ENCODE peak calls at places on chromosomes 4 and X, in six cellular contexts. P is H9; X is NCI-H1417 treated with DMSO at 0.1 percent for 48 hours; J is activated CD4-positive, alpha-beta T cell treated with anti-CD3 and anti-CD28 coated beads for 1 hour; C is cardiac muscle cell; Z is stimulated activated CD8-positive, alpha-beta memory T cell treated with anti-CD3 and anti-CD28 coated beads, Interleukin-2, amount 100 ng/mL, for 1 hour. A is an unnamed sample.

GRCh38 chr4:143336828-143337599 is at the start of gene GAB1:
- DNase-seq in X (no peak), Z (no peak), P (peak), C (peak), J (no peak), A (peak)

GRCh38 chrX:38798956-38799355 is 2.3 kb upstream of the MID1IP1 start:
- DNase-seq in Z (no peak), X (no peak), J (no peak), C (peak), P (no peak), A (no peak)

GRCh38 chrX:152930516-152930915 is 32.6 kb downstream of the ZNF185 start:
- DNase-seq in J (no peak), C (no peak), P (no peak), X (no peak), Z (no peak), A (no peak)

GRCh38 chrX:111041018-111041462 is 55.0 kb upstream of the PAK3 start:
- DNase-seq in P (no peak), C (peak), J (no peak), Z (no peak), X (no peak), A (no peak)

GRCh38 chrX:108070891-108071290 is 20.5 kb downstream of the PSMD10 start:
- DNase-seq in P (no peak), J (no peak), X (no peak), Z (no peak), C (peak), A (no peak)

GRCh38 chr4:125244848-125245450 is 69.8 kb upstream of the FAT4 start:
- DNase-seq in Z (no peak), J (no peak), C (peak), P (no peak), X (no peak), A (no peak)

GRCh38 chr4:118058955-118059354 is 24.7 kb downstream of the NDST3 start:
- DNase-seq in X (no peak), J (no peak), Z (no peak), C (no peak), P (no peak), A (no peak)

GRCh38 chr4:113835005-113835404 is 73.5 kb upstream of the CAMK2D start:
- DNase-seq in X (no peak), P (no peak), Z (no peak), C (peak), J (no peak), A (no peak)

GRCh38 chr4:47013373-47013772 is 18.0 kb upstream of the GABRB1 start:
- DNase-seq in C (no peak), J (no peak), Z (no peak), P (no peak), X (no peak), A (no peak)

GRCh38 chr4:47914926-47915237 is 499 bp upstream of the NFXL1 start:
- DNase-seq in Z (no peak), P (no peak), J (no peak), C (no peak), X (no peak), A (no peak)

GRCh38 chr4:113141901-113142346 is 92.5 kb downstream of the ANK2 start:
- DNase-seq in Z (no peak), P (no peak), X (peak), C (peak), J (no peak), A (peak)

GRCh38 chr4:53551281-53551864 is 39.9 kb downstream of the LNX1 start:
- DNase-seq in Z (no peak), P (no peak), C (no peak), X (no peak), J (no peak), A (no peak)

GRCh38 chr4:163923092-163923491 is 428.6 kb downstream of the TMA16 start:
- DNase-seq in J (no peak), P (no peak), Z (no peak), C (no peak), X (no peak), A (no peak)

GRCh38 chr4:97582890-97583289 is 560.4 kb downstream of the STPG2 start:
- DNase-seq in C (peak), X (no peak), J (no peak), Z (no peak), P (no peak), A (no peak)

GRCh38 chr4:100907465-100908454 is 389.9 kb upstream of the EMCN start:
- DNase-seq in J (no peak), P (no peak), X (no peak), C (peak), Z (no peak), A (no peak)

GRCh38 chrX:11429543-11430085 is 136.4 kb downstream of the AMELX start:
- DNase-seq in X (no peak), Z (no peak), P (no peak), C (no peak), J (no peak), A (no peak)

GRCh38 chr4:106502106-106502699 is 133.6 kb upstream of the GIMD1 start:
- DNase-seq in Z (no peak), J (no peak), P (peak), X (no peak), C (peak), A (no peak)

GRCh38 chr4:47221721-47222120 is 190.4 kb downstream of the GABRB1 start:
- DNase-seq in X (no peak), C (peak), J (no peak), Z (no peak), P (no peak), A (no peak)

GRCh38 chr4:23979534-23979933 is 89.7 kb upstream of the PPARGC1A start:
- DNase-seq in Z (no peak), P (peak), C (no peak), J (no peak), X (no peak), A (peak)

GRCh38 chr4:38704755-38705154 is 40.8 kb downstream of the KLF3 start:
- DNase-seq in X (no peak), P (no peak), J (no peak), Z (no peak), C (no peak), A (no peak)

GRCh38 chr4:37830640-37831039 is 4.2 kb downstream of the PGM2 start:
- DNase-seq in C (no peak), J (no peak), P (no peak), X (no peak), Z (no peak), A (no peak)

GRCh38 chrX:136920001-136920400 is 39.5 kb upstream of the RBMX start:
- DNase-seq in X (no peak), J (no peak), C (no peak), Z (no peak), P (no peak), A (no peak)

GRCh38 chrX:38166478-38167083 is 54.1 kb downstream of the SRPX start:
- DNase-seq in Z (no peak), J (no peak), X (no peak), C (peak), P (no peak), A (peak)

GRCh38 chr4:132333723-132334045 is 815.4 kb upstream of the PCDH10 start:
- DNase-seq in Z (no peak), J (no peak), P (no peak), X (no peak), C (peak), A (no peak)

GRCh38 chr4:101981756-101982155 is 191.2 kb downstream of the BANK1 start:
- DNase-seq in C (no peak), P (no peak), X (no peak), Z (no peak), J (no peak), A (no peak)

GRCh38 chr4:83255584-83255983 is 29.0 kb downstream of the COQ2 start:
- DNase-seq in X (no peak), J (no peak), P (no peak), Z (no peak), C (peak), A (no peak)

GRCh38 chrX:152202886-152203285 is 64.5 kb upstream of the MAGEA10 start:
- DNase-seq in P (no peak), C (no peak), Z (no peak), X (no peak), J (no peak), A (no peak)

GRCh38 chrX:20309796-20310195 is 43.1 kb upstream of the RPS6KA3 start:
- DNase-seq in X (no peak), C (no peak), P (no peak), Z (no peak), J (no peak), A (no peak)

GRCh38 chr4:152709675-152710438 is 30.1 kb upstream of the TMEM154 start:
- DNase-seq in C (peak), P (no peak), X (no peak), Z (no peak), J (no peak), A (no peak)

GRCh38 chr4:184937030-184937710 is 81.1 kb upstream of the HELT start:
- DNase-seq in Z (no peak), C (no peak), P (no peak), J (no peak), X (no peak), A (no peak)

GRCh38 chr4:76993787-76994641 is 44.5 kb downstream of the SEPTIN11 start:
- DNase-seq in Z (peak), P (no peak), J (peak), C (no peak), X (no peak), A (no peak)

GRCh38 chr4:138114434-138114833 is 127.7 kb downstream of the SLC7A11 start:
- DNase-seq in X (no peak), Z (no peak), P (no peak), C (peak), J (no peak), A (no peak)

GRCh38 chrX:34655496-34656258 is 1.4 kb downstream of the TMEM47 start:
- DNase-seq in J (no peak), X (no peak), Z (no peak), C (peak), P (no peak), A (no peak)

GRCh38 chr4:145545538-145546224 is 64.0 kb downstream of the SMAD1 start:
- DNase-seq in J (no peak), P (no peak), X (no peak), C (peak), Z (no peak), A (no peak)